ENCODE peak calls at places on chromosomes 1 and 21, in ten cellular contexts. One of them, this sample, is unnamed.

GRCh38 chr1:32957017-32957416 is 7.6 kb downstream of the RNF19B start:
- DNase-seq in mesothelial cell of epicardium: no peak
- DNase-seq in CD8-positive, alpha-beta T cell: no peak
- DNase-seq in heart right ventricle: no peak
- DNase-seq in hepatocyte: no peak
- DNase-seq in heart left ventricle: no peak
- DNase-seq in nephron progenitor cell: no peak
- DNase-seq in brain microvascular endothelial cell: no peak
- DNase-seq in HepG2: no peak
- DNase-seq in MM.1S: no peak
- DNase-seq in this sample: no peak

GRCh38 chr1:203327684-203328457 is 22.6 kb downstream of the BTG2 start:
- DNase-seq in mesothelial cell of epicardium: no peak
- DNase-seq in CD8-positive, alpha-beta T cell: peak
- DNase-seq in heart right ventricle: peak
- DNase-seq in hepatocyte: peak
- DNase-seq in heart left ventricle: no peak
- DNase-seq in nephron progenitor cell: no peak
- DNase-seq in brain microvascular endothelial cell: peak
- DNase-seq in HepG2: no peak
- DNase-seq in MM.1S: no peak
- DNase-seq in this sample: peak

GRCh38 chr21:43012596-43012995 is 38.2 kb downstream of the PKNOX1 start:
- DNase-seq in mesothelial cell of epicardium: no peak
- DNase-seq in CD8-positive, alpha-beta T cell: no peak
- DNase-seq in heart right ventricle: no peak
- DNase-seq in hepatocyte: no peak
- DNase-seq in heart left ventricle: no peak
- DNase-seq in nephron progenitor cell: no peak
- DNase-seq in brain microvascular endothelial cell: no peak
- DNase-seq in HepG2: no peak
- DNase-seq in MM.1S: no peak
- DNase-seq in this sample: no peak

GRCh38 chr1:241419986-241420385 is 63.0 kb upstream of the RGS7 start:
- DNase-seq in mesothelial cell of epicardium: no peak
- DNase-seq in CD8-positive, alpha-beta T cell: no peak
- DNase-seq in heart right ventricle: no peak
- DNase-seq in hepatocyte: no peak
- DNase-seq in heart left ventricle: no peak
- DNase-seq in nephron progenitor cell: no peak
- DNase-seq in brain microvascular endothelial cell: no peak
- DNase-seq in HepG2: no peak
- DNase-seq in MM.1S: no peak
- DNase-seq in this sample: no peak

GRCh38 chr1:227999056-227999930 is 7.5 kb upstream of the WNT3A start:
- DNase-seq in mesothelial cell of epicardium: peak
- DNase-seq in CD8-positive, alpha-beta T cell: peak
- DNase-seq in heart right ventricle: peak
- DNase-seq in hepatocyte: peak
- DNase-seq in heart left ventricle: peak
- DNase-seq in nephron progenitor cell: peak
- DNase-seq in brain microvascular endothelial cell: peak
- DNase-seq in HepG2: peak
- DNase-seq in MM.1S: peak
- DNase-seq in this sample: peak

GRCh38 chr1:199778324-199778955 is 249.1 kb upstream of the NR5A2 start:
- DNase-seq in mesothelial cell of epicardium: no peak
- DNase-seq in CD8-positive, alpha-beta T cell: no peak
- DNase-seq in heart right ventricle: no peak
- DNase-seq in hepatocyte: peak
- DNase-seq in heart left ventricle: no peak
- DNase-seq in nephron progenitor cell: peak
- DNase-seq in brain microvascular endothelial cell: no peak
- DNase-seq in HepG2: no peak
- DNase-seq in MM.1S: no peak
- DNase-seq in this sample: no peak

GRCh38 chr1:85502171-85502570 is 37.2 kb upstream of the DDAH1 start:
- DNase-seq in mesothelial cell of epicardium: no peak
- DNase-seq in CD8-positive, alpha-beta T cell: no peak
- DNase-seq in heart right ventricle: no peak
- DNase-seq in hepatocyte: no peak
- DNase-seq in heart left ventricle: no peak
- DNase-seq in nephron progenitor cell: no peak
- DNase-seq in brain microvascular endothelial cell: peak
- DNase-seq in HepG2: peak
- DNase-seq in MM.1S: no peak
- DNase-seq in this sample: no peak

GRCh38 chr1:233038581-233038980 is 88.2 kb downstream of the NTPCR start:
- DNase-seq in mesothelial cell of epicardium: no peak
- DNase-seq in CD8-positive, alpha-beta T cell: no peak
- DNase-seq in heart right ventricle: no peak
- DNase-seq in hepatocyte: no peak
- DNase-seq in heart left ventricle: no peak
- DNase-seq in nephron progenitor cell: no peak
- DNase-seq in brain microvascular endothelial cell: no peak
- DNase-seq in HepG2: no peak
- DNase-seq in MM.1S: no peak
- DNase-seq in this sample: no peak

GRCh38 chr1:226984521-226985238 is 44.6 kb downstream of the COQ8A start:
- DNase-seq in mesothelial cell of epicardium: no peak
- DNase-seq in CD8-positive, alpha-beta T cell: no peak
- DNase-seq in heart right ventricle: no peak
- DNase-seq in hepatocyte: no peak
- DNase-seq in heart left ventricle: peak
- DNase-seq in nephron progenitor cell: no peak
- DNase-seq in brain microvascular endothelial cell: no peak
- DNase-seq in HepG2: no peak
- DNase-seq in MM.1S: no peak
- DNase-seq in this sample: no peak

GRCh38 chr1:211928993-211929637 is 98.6 kb upstream of the LPGAT1 start:
- DNase-seq in mesothelial cell of epicardium: no peak
- DNase-seq in CD8-positive, alpha-beta T cell: no peak
- DNase-seq in heart right ventricle: no peak
- DNase-seq in hepatocyte: peak
- DNase-seq in heart left ventricle: no peak
- DNase-seq in nephron progenitor cell: no peak
- DNase-seq in brain microvascular endothelial cell: no peak
- DNase-seq in HepG2: peak
- DNase-seq in MM.1S: no peak
- DNase-seq in this sample: no peak

GRCh38 chr1:154760469-154760933 is 109.6 kb downstream of the KCNN3 start:
- DNase-seq in mesothelial cell of epicardium: peak
- DNase-seq in CD8-positive, alpha-beta T cell: peak
- DNase-seq in heart right ventricle: peak
- DNase-seq in hepatocyte: peak
- DNase-seq in heart left ventricle: peak
- DNase-seq in nephron progenitor cell: peak
- DNase-seq in brain microvascular endothelial cell: no peak
- DNase-seq in HepG2: peak
- DNase-seq in MM.1S: no peak
- DNase-seq in this sample: peak

GRCh38 chr1:45684402-45684801 is 1.9 kb downstream of the GPBP1L1 start:
- DNase-seq in mesothelial cell of epicardium: no peak
- DNase-seq in CD8-positive, alpha-beta T cell: no peak
- DNase-seq in heart right ventricle: no peak
- DNase-seq in hepatocyte: no peak
- DNase-seq in heart left ventricle: no peak
- DNase-seq in nephron progenitor cell: no peak
- DNase-seq in brain microvascular endothelial cell: no peak
- DNase-seq in HepG2: no peak
- DNase-seq in MM.1S: no peak
- DNase-seq in this sample: no peak

GRCh38 chr1:45685308-45686080 is 839 bp downstream of the GPBP1L1 start:
- DNase-seq in mesothelial cell of epicardium: no peak
- DNase-seq in CD8-positive, alpha-beta T cell: no peak
- DNase-seq in heart right ventricle: no peak
- DNase-seq in hepatocyte: peak
- DNase-seq in heart left ventricle: no peak
- DNase-seq in nephron progenitor cell: no peak
- DNase-seq in brain microvascular endothelial cell: peak
- DNase-seq in HepG2: no peak
- DNase-seq in MM.1S: peak
- DNase-seq in this sample: no peak

GRCh38 chr1:45687753-45688737 is at the start of gene TMEM69:
- DNase-seq in mesothelial cell of epicardium: peak
- DNase-seq in CD8-positive, alpha-beta T cell: peak
- DNase-seq in heart right ventricle: peak
- DNase-seq in hepatocyte: peak
- DNase-seq in heart left ventricle: peak
- DNase-seq in nephron progenitor cell: peak
- DNase-seq in brain microvascular endothelial cell: peak
- DNase-seq in HepG2: peak
- DNase-seq in MM.1S: peak
- DNase-seq in this sample: peak

GRCh38 chr1:45687014-45687752 is 798 bp upstream of the TMEM69 start:
- DNase-seq in mesothelial cell of epicardium: peak
- DNase-seq in CD8-positive, alpha-beta T cell: peak
- DNase-seq in heart right ventricle: peak
- DNase-seq in hepatocyte: peak
- DNase-seq in heart left ventricle: peak
- DNase-seq in nephron progenitor cell: peak
- DNase-seq in brain microvascular endothelial cell: peak
- DNase-seq in HepG2: peak
- DNase-seq in MM.1S: peak
- DNase-seq in this sample: peak

DNA sequence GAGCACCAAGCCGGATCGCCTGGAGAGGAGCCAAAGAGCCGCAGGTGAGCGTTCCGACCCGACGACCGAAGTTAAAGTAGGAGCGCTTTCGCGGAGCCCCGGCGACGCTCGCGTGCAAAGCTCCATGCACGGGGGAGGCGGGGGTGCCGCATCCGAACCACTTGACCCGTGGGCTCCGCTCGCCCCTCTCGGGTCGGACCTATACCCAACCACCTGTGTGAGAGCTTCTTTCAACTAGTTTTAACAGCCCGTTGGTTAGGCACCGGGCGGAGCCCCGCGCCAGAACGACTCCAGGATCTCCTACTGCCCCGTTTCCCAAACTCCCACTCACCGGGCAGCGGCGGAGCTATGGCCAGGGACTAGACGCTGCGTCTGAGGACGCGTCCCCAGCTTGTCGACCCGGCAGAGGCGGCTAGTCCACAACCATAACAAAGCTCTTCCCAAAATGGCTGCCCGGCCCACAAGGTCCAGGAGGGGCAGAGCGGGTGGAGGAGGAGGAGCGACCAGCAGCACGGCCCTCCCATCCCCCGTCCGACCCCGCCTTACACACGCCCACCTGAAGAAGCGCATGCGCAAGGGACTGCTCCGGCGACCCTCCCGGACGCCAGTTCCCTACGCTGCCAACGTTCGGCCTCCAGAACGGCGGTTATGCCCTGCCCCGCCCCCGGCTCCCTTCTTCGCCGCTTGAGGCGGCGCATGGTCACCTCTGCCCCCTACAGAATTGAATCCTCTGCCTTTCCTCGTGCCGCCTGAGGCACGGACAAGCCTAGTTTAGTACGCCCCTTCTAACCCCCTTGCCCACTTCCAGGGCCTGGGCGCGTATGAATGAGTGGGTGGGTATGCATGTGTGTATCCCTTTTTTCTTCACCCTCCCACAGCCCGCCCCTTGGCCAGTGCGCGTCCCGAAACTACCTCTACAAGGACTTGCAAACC is at the start of gene GPBP1L1:
- DNase-seq in mesothelial cell of epicardium: peak
- DNase-seq in CD8-positive, alpha-beta T cell: peak
- DNase-seq in heart right ventricle: peak
- DNase-seq in hepatocyte: peak
- DNase-seq in heart left ventricle: peak
- DNase-seq in nephron progenitor cell: peak
- DNase-seq in brain microvascular endothelial cell: peak
- DNase-seq in HepG2: peak
- DNase-seq in MM.1S: peak
- DNase-seq in this sample: peak
- TF ChIP-seq CTCF in mesothelial cell of epicardium: no peak
- TF ChIP-seq CTCF in CD8-positive, alpha-beta T cell: no peak
- TF ChIP-seq CTCF in heart right ventricle: no peak
- TF ChIP-seq CTCF in hepatocyte: peak
- TF ChIP-seq CTCF in heart left ventricle: no peak
- TF ChIP-seq CTCF in nephron progenitor cell: no peak
- TF ChIP-seq CTCF in brain microvascular endothelial cell: no peak
- TF ChIP-seq CTCF in HepG2: no peak
- TF ChIP-seq CTCF in MM.1S: peak
- TF ChIP-seq CTCF in this sample: no peak

GRCh38 chr1:223556414-223557124 is 108.9 kb downstream of the CAPN8 start:
- DNase-seq in mesothelial cell of epicardium: no peak
- DNase-seq in CD8-positive, alpha-beta T cell: no peak
- DNase-seq in heart right ventricle: no peak
- DNase-seq in hepatocyte: peak
- DNase-seq in heart left ventricle: no peak
- DNase-seq in nephron progenitor cell: peak
- DNase-seq in brain microvascular endothelial cell: peak
- DNase-seq in HepG2: peak
- DNase-seq in MM.1S: peak
- DNase-seq in this sample: peak
- TF ChIP-seq CTCF in mesothelial cell of epicardium: peak
- TF ChIP-seq CTCF in CD8-positive, alpha-beta T cell: no peak
- TF ChIP-seq CTCF in heart right ventricle: peak
- TF ChIP-seq CTCF in hepatocyte: peak
- TF ChIP-seq CTCF in heart left ventricle: no peak
- TF ChIP-seq CTCF in nephron progenitor cell: peak
- TF ChIP-seq CTCF in brain microvascular endothelial cell: peak
- TF ChIP-seq CTCF in HepG2: peak
- TF ChIP-seq CTCF in MM.1S: peak
- TF ChIP-seq CTCF in this sample: peak

GRCh38 chr1:36542962-36543515 is 60.3 kb upstream of the CSF3R start:
- DNase-seq in mesothelial cell of epicardium: peak
- DNase-seq in CD8-positive, alpha-beta T cell: no peak
- DNase-seq in heart right ventricle: no peak
- DNase-seq in hepatocyte: no peak
- DNase-seq in heart left ventricle: no peak
- DNase-seq in nephron progenitor cell: no peak
- DNase-seq in brain microvascular endothelial cell: no peak
- DNase-seq in HepG2: peak
- DNase-seq in MM.1S: no peak
- DNase-seq in this sample: no peak
- TF ChIP-seq CTCF in mesothelial cell of epicardium: no peak
- TF ChIP-seq CTCF in CD8-positive, alpha-beta T cell: no peak
- TF ChIP-seq CTCF in heart right ventricle: no peak
- TF ChIP-seq CTCF in hepatocyte: peak
- TF ChIP-seq CTCF in heart left ventricle: no peak
- TF ChIP-seq CTCF in nephron progenitor cell: no peak
- TF ChIP-seq CTCF in brain microvascular endothelial cell: peak
- TF ChIP-seq CTCF in HepG2: peak
- TF ChIP-seq CTCF in MM.1S: peak
- TF ChIP-seq CTCF in this sample: no peak

DNA sequence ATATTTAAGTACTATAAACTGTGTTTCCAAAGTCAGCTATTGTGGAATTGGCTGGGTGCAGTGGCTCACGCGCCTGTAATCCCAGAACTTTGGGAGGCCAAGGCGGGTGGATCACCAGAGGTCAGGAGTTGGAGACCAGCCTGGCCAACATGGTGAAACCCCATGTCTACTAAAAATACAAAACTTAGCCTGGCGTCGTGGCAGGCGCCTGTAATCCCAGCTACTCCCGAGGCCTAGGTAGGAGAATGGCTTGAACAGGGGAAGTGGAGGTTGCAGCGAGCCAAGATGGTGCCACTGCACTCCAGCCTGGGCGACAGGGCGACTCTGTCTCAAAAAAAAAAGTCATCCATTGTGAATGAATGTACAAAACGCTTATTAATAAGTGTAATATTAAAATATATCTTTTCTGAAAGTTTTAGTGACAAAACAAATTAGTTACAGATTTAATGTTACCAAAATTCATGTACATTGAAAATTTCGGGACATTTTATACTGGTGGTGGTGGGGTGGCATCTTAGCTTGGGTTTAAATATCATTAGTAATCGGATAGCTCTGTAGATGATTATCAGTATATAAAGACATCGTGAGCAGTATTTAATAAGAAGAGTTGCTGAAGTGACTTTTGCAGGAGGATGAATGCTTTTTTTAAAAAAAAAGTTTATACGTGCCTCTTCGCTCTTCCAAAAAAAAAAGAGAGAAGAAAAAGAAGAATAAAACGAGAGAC is 501 bp upstream of the SRSF11 start:
- DNase-seq in mesothelial cell of epicardium: no peak
- DNase-seq in CD8-positive, alpha-beta T cell: no peak
- DNase-seq in heart right ventricle: no peak
- DNase-seq in hepatocyte: no peak
- DNase-seq in heart left ventricle: no peak
- DNase-seq in nephron progenitor cell: no peak
- DNase-seq in brain microvascular endothelial cell: no peak
- DNase-seq in HepG2: no peak
- DNase-seq in MM.1S: no peak
- DNase-seq in this sample: no peak
- TF ChIP-seq CTCF in mesothelial cell of epicardium: no peak
- TF ChIP-seq CTCF in CD8-positive, alpha-beta T cell: no peak
- TF ChIP-seq CTCF in heart right ventricle: no peak
- TF ChIP-seq CTCF in hepatocyte: no peak
- TF ChIP-seq CTCF in heart left ventricle: no peak
- TF ChIP-seq CTCF in nephron progenitor cell: no peak
- TF ChIP-seq CTCF in brain microvascular endothelial cell: no peak
- TF ChIP-seq CTCF in HepG2: no peak
- TF ChIP-seq CTCF in MM.1S: no peak
- TF ChIP-seq CTCF in this sample: no peak

This sample was measured in GM20000.